ENCODE peak calls at places on chromosomes 12 and 14, in six cellular contexts. W is HFF-Myc; F is activated CD4-positive, alpha-beta memory T cell treated with anti-CD3 and anti-CD28 coated beads, Interleukin-2, amount 10 ng/mL, durations not matched to agents 7 days and 5 days; I is H1; Y is endothelial cell; M is PC-3. D is an unnamed sample.

GRCh38 chr12:100403446-100403845 is 46.6 kb downstream of the SLC17A8 start:
- DNase-seq in W (no peak), F (no peak), I (peak; percentile 10), Y (no peak), M (peak; percentile 74), D (no peak)

GRCh38 chr12:94806617-94807016 is 156.3 kb upstream of the TMCC3 start:
- DNase-seq in W (no peak), F (no peak), I (no peak), Y (no peak), M (no peak), D (no peak)

GRCh38 chr12:49225551-49226166 is 36.8 kb upstream of the TUBA1A start:
- DNase-seq in W (no peak), F (no peak), I (no peak), Y (no peak), M (peak; percentile 47), D (no peak)

GRCh38 chr12:18967814-18968213 is 161.7 kb upstream of the PLEKHA5 start:
- DNase-seq in W (no peak), F (no peak), I (no peak), Y (no peak), M (peak; percentile 29), D (peak; percentile 38)

GRCh38 chr12:114445401-114446323 is 39.7 kb upstream of the TBX5 start:
- DNase-seq in W (no peak), F (no peak), I (peak; percentile 48), Y (no peak), M (no peak), D (no peak)

GRCh38 chr12:108332791-108333382 is 6.2 kb downstream of the CMKLR1 start:
- DNase-seq in W (no peak), F (no peak), I (no peak), Y (no peak), M (no peak), D (no peak)

GRCh38 chr12:862303-862911 is 87.1 kb downstream of the RAD52 start:
- DNase-seq in W (no peak), F (no peak), I (no peak), Y (no peak), M (peak; percentile 11), D (no peak)

GRCh38 chr14:90487031-90487430 is 90.2 kb downstream of the CALM1 start:
- DNase-seq in W (no peak), F (peak; percentile 5), I (peak; percentile 45), Y (peak; percentile 14), M (no peak), D (peak; percentile 86)

GRCh38 chr12:110533607-110534006 is 31.5 kb downstream of the RAD9B start:
- DNase-seq in W (no peak), F (no peak), I (no peak), Y (no peak), M (peak; percentile 87), D (no peak)

GRCh38 chr12:117342682-117343081 is 18.7 kb downstream of the NOS1 start:
- DNase-seq in W (no peak), F (no peak), I (no peak), Y (no peak), M (peak; percentile 96), D (no peak)

GRCh38 chr12:13116259-13116658 is 12.8 kb upstream of the GSG1 start:
- DNase-seq in W (no peak), F (no peak), I (no peak), Y (no peak), M (no peak), D (no peak)

GRCh38 chr12:109768901-109769670 is 55.5 kb downstream of the FAM222A start:
- DNase-seq in W (no peak), F (no peak), I (peak; percentile 43), Y (no peak), M (no peak), D (no peak)

GRCh38 chr14:27077181-27077738 is 479.4 kb upstream of the NOVA1 start:
- DNase-seq in W (no peak), F (no peak), I (no peak), Y (no peak), M (no peak), D (no peak)

GRCh38 chr12:131139363-131140068 is 185.8 kb downstream of the ADGRD1 start:
- DNase-seq in W (no peak), F (no peak), I (no peak), Y (no peak), M (no peak), D (no peak)

GRCh38 chr12:125882141-125882540 is 816.9 kb downstream of the AACS start:
- DNase-seq in W (no peak), F (no peak), I (no peak), Y (no peak), M (no peak), D (no peak)

GRCh38 chr12:86193931-86194330 is 62.3 kb downstream of the MGAT4C start:
- DNase-seq in W (no peak), F (no peak), I (no peak), Y (no peak), M (peak; percentile 43), D (no peak)

GRCh38 chr12:130608132-130608531 is 108.0 kb downstream of the RIMBP2 start:
- DNase-seq in W (no peak), F (no peak), I (no peak), Y (peak; percentile 22), M (no peak), D (no peak)

GRCh38 chr12:49698619-49699545 is 8.3 kb downstream of the FMNL3 start:
- DNase-seq in W (no peak), F (peak; percentile 55), I (peak; percentile 57), Y (peak; percentile 46), M (peak; percentile 19), D (no peak)

GRCh38 chr12:90883456-90883855 is 71.5 kb downstream of the CCER1 start:
- DNase-seq in W (no peak), F (no peak), I (no peak), Y (no peak), M (no peak), D (no peak)

D was measured in NCI-H510A treated with DMSO at 0.1 percent for 48 hours.